ENCODE peak calls at places on chromosomes 12 and 14, in eight cellular contexts. One of them, this sample, is unnamed. For H3K9me3, the result is how much of the 10 kb centered on the place peaks cover.

GRCh38 chr12:120495189-120495722 is 657 bp upstream of the DYNLL1 start:
- DNase-seq in mammary epithelial cell: peak
- DNase-seq in suprapubic skin: no peak
- DNase-seq in fibroblast of lung: no peak
- DNase-seq in colonic mucosa: no peak
- DNase-seq in H1: peak
- DNase-seq in right atrium auricular region: no peak
- DNase-seq in heart left ventricle: peak
- DNase-seq in this sample: no peak

GRCh38 chr12:51666696-51667095 is 75.7 kb downstream of the SCN8A start:
- DNase-seq in H1: no peak
- DNase-seq in colonic mucosa: no peak
- DNase-seq in fibroblast of lung: no peak
- DNase-seq in heart left ventricle: no peak
- DNase-seq in mammary epithelial cell: no peak
- DNase-seq in right atrium auricular region: no peak
- DNase-seq in suprapubic skin: no peak
- DNase-seq in this sample: no peak

GRCh38 chr12:68176252-68176651 is 16.7 kb upstream of the IFNG start:
- DNase-seq in fibroblast of lung: no peak
- DNase-seq in right atrium auricular region: no peak
- DNase-seq in H1: no peak
- DNase-seq in heart left ventricle: no peak
- DNase-seq in mammary epithelial cell: peak
- DNase-seq in suprapubic skin: no peak
- DNase-seq in colonic mucosa: no peak
- DNase-seq in this sample: no peak

GRCh38 chr12:124601699-124602098 is 34.3 kb upstream of the NCOR2 start:
- DNase-seq in suprapubic skin: no peak
- DNase-seq in mammary epithelial cell: no peak
- DNase-seq in H1: no peak
- DNase-seq in colonic mucosa: no peak
- DNase-seq in right atrium auricular region: no peak
- DNase-seq in fibroblast of lung: no peak
- DNase-seq in heart left ventricle: no peak
- DNase-seq in this sample: no peak

GRCh38 chr12:57261385-57261784 is 10.4 kb upstream of the STAC3 start:
- DNase-seq in colonic mucosa: no peak
- DNase-seq in fibroblast of lung: no peak
- DNase-seq in mammary epithelial cell: no peak
- DNase-seq in heart left ventricle: no peak
- DNase-seq in suprapubic skin: no peak
- DNase-seq in right atrium auricular region: no peak
- DNase-seq in H1: no peak
- DNase-seq in this sample: no peak

GRCh38 chr12:69569236-69569635 is 16.0 kb upstream of the CCT2 start:
- DNase-seq in H1: no peak
- DNase-seq in right atrium auricular region: no peak
- DNase-seq in heart left ventricle: no peak
- DNase-seq in colonic mucosa: no peak
- DNase-seq in mammary epithelial cell: peak
- DNase-seq in suprapubic skin: no peak
- DNase-seq in fibroblast of lung: no peak
- DNase-seq in this sample: no peak

GRCh38 chr12:3520168-3520567 is 29.2 kb downstream of the PRMT8 start:
- DNase-seq in fibroblast of lung: no peak
- DNase-seq in right atrium auricular region: no peak
- DNase-seq in mammary epithelial cell: no peak
- DNase-seq in heart left ventricle: peak
- DNase-seq in H1: no peak
- DNase-seq in colonic mucosa: peak
- DNase-seq in suprapubic skin: no peak
- DNase-seq in this sample: no peak

GRCh38 chr14:95533391-95533821 is 1.4 kb upstream of the GLRX5 start:
- DNase-seq in mammary epithelial cell: no peak
- DNase-seq in H1: no peak
- DNase-seq in heart left ventricle: no peak
- DNase-seq in suprapubic skin: peak
- DNase-seq in fibroblast of lung: peak
- DNase-seq in right atrium auricular region: no peak
- DNase-seq in colonic mucosa: no peak
- DNase-seq in this sample: no peak

GRCh38 chr14:51880810-51881580 is 20.6 kb downstream of the GNG2 start:
- DNase-seq in heart left ventricle: no peak
- DNase-seq in colonic mucosa: no peak
- DNase-seq in suprapubic skin: no peak
- DNase-seq in mammary epithelial cell: no peak
- DNase-seq in H1: no peak
- DNase-seq in right atrium auricular region: no peak
- DNase-seq in fibroblast of lung: no peak
- DNase-seq in this sample: no peak

GRCh38 chr12:26555139-26555538 is 277.9 kb downstream of the ITPR2 start:
- DNase-seq in fibroblast of lung: no peak
- DNase-seq in heart left ventricle: no peak
- DNase-seq in colonic mucosa: no peak
- DNase-seq in right atrium auricular region: no peak
- DNase-seq in H1: no peak
- DNase-seq in suprapubic skin: no peak
- DNase-seq in mammary epithelial cell: no peak
- DNase-seq in this sample: no peak

GRCh38 chr12:53231859-53232640 is at the start of gene RARG:
- DNase-seq in colonic mucosa: peak
- DNase-seq in heart left ventricle: peak
- DNase-seq in H1: peak
- DNase-seq in mammary epithelial cell: peak
- DNase-seq in suprapubic skin: peak
- DNase-seq in right atrium auricular region: peak
- DNase-seq in fibroblast of lung: peak
- DNase-seq in this sample: peak

GRCh38 chr14:58488550-58488949 is 61.0 kb downstream of the KIAA0586 start:
- DNase-seq in right atrium auricular region: no peak
- DNase-seq in H1: no peak
- DNase-seq in colonic mucosa: no peak
- DNase-seq in mammary epithelial cell: peak
- DNase-seq in fibroblast of lung: peak
- DNase-seq in heart left ventricle: no peak
- DNase-seq in suprapubic skin: no peak
- DNase-seq in this sample: no peak

GRCh38 chr12:57483466-57483865 is 3.8 kb upstream of the ARHGAP9 start:
- DNase-seq in suprapubic skin: no peak
- DNase-seq in mammary epithelial cell: no peak
- DNase-seq in fibroblast of lung: no peak
- DNase-seq in H1: no peak
- DNase-seq in heart left ventricle: no peak
- DNase-seq in right atrium auricular region: no peak
- DNase-seq in colonic mucosa: no peak
- DNase-seq in this sample: no peak

GRCh38 chr12:122423258-122424165 is 1.0 kb upstream of the CLIP1 start:
- DNase-seq in heart left ventricle: no peak
- DNase-seq in mammary epithelial cell: peak
- DNase-seq in suprapubic skin: no peak
- DNase-seq in right atrium auricular region: no peak
- DNase-seq in fibroblast of lung: peak
- DNase-seq in H1: peak
- DNase-seq in colonic mucosa: peak
- DNase-seq in this sample: no peak

GRCh38 chr12:24821691-24822090 is 127.2 kb downstream of the BCAT1 start:
- DNase-seq in right atrium auricular region: no peak
- DNase-seq in heart left ventricle: no peak
- DNase-seq in fibroblast of lung: peak
- DNase-seq in mammary epithelial cell: peak
- DNase-seq in colonic mucosa: no peak
- DNase-seq in suprapubic skin: no peak
- DNase-seq in H1: no peak
- DNase-seq in this sample: no peak

GRCh38 chr12:117098361-117099217 is 627 bp downstream of the TESC start:
- DNase-seq in fibroblast of lung: no peak
- DNase-seq in colonic mucosa: no peak
- DNase-seq in mammary epithelial cell: no peak
- DNase-seq in H1: peak
- DNase-seq in suprapubic skin: no peak
- DNase-seq in heart left ventricle: no peak
- DNase-seq in right atrium auricular region: no peak
- DNase-seq in this sample: no peak

GRCh38 chr12:130606245-130606644 is 109.9 kb downstream of the RIMBP2 start:
- DNase-seq in H1: no peak
- DNase-seq in right atrium auricular region: no peak
- DNase-seq in suprapubic skin: no peak
- DNase-seq in colonic mucosa: no peak
- DNase-seq in mammary epithelial cell: no peak
- DNase-seq in heart left ventricle: no peak
- DNase-seq in fibroblast of lung: no peak
- DNase-seq in this sample: no peak

GRCh38 chr12:130609966-130610365 is 106.1 kb downstream of the RIMBP2 start:
- DNase-seq in right atrium auricular region: no peak
- DNase-seq in heart left ventricle: no peak
- DNase-seq in fibroblast of lung: no peak
- DNase-seq in suprapubic skin: no peak
- DNase-seq in mammary epithelial cell: no peak
- DNase-seq in colonic mucosa: no peak
- DNase-seq in H1: no peak
- DNase-seq in this sample: no peak

GRCh38 chr12:130611026-130611905 is 104.8 kb downstream of the RIMBP2 start:
- DNase-seq in mammary epithelial cell: no peak
- DNase-seq in right atrium auricular region: no peak
- DNase-seq in heart left ventricle: no peak
- DNase-seq in suprapubic skin: no peak
- DNase-seq in colonic mucosa: no peak
- DNase-seq in H1: no peak
- DNase-seq in fibroblast of lung: no peak
- DNase-seq in this sample: no peak

GRCh38 chr12:130603566-130603965 is 112.5 kb downstream of the RIMBP2 start:
- DNase-seq in right atrium auricular region: no peak
- DNase-seq in suprapubic skin: peak
- DNase-seq in H1: no peak
- DNase-seq in colonic mucosa: no peak
- DNase-seq in heart left ventricle: no peak
- DNase-seq in mammary epithelial cell: no peak
- DNase-seq in fibroblast of lung: no peak
- DNase-seq in this sample: no peak

GRCh38 chr12:130608132-130608531 is 108.0 kb downstream of the RIMBP2 start:
- DNase-seq in H1: no peak
- DNase-seq in colonic mucosa: no peak
- DNase-seq in suprapubic skin: no peak
- DNase-seq in heart left ventricle: no peak
- DNase-seq in fibroblast of lung: no peak
- DNase-seq in right atrium auricular region: no peak
- DNase-seq in mammary epithelial cell: no peak
- DNase-seq in this sample: no peak
- H3K9me3 ChIP-seq in H1: under half
- H3K9me3 ChIP-seq in colonic mucosa: under half
- H3K9me3 ChIP-seq in suprapubic skin: under half
- H3K9me3 ChIP-seq in heart left ventricle: under half
- H3K9me3 ChIP-seq in fibroblast of lung: under half
- H3K9me3 ChIP-seq in right atrium auricular region: under half
- H3K9me3 ChIP-seq in mammary epithelial cell: under half
- H3K9me3 ChIP-seq in this sample: under half

DNA sequence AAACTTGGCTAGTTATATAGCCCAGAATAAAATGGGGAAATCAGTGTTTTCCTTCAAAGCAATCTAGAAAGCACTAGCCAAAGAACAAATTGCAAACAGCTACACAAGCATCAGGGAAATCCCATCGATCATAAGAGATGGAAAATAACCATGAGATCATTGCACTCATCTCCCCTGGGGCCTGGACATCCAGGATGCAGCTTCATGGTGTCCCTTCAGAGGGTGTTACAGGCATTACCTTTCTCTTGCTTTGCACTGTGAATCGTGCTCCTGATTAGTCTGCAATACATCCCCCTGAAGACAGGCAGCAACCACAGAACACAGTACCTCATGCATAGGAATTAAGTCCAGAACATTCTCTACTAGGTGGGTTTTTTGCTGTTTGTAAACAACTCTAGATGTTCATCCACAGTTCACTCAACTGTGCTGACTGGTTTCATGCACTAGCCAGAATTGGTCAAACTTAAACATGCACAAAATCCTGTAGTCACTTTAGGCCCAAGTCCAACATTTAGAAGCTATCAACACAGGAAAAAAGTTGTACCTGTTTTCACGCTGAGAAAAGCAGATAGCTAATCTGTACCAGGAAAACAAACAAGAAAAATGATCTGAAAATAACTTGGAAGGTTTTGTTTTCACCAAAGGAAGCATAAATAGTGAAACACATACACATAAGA is 120.1 kb downstream of the ZFP36L1 start:
- DNase-seq in mammary epithelial cell: no peak
- DNase-seq in heart left ventricle: no peak
- DNase-seq in colonic mucosa: no peak
- DNase-seq in H1: no peak
- DNase-seq in right atrium auricular region: no peak
- DNase-seq in fibroblast of lung: no peak
- DNase-seq in suprapubic skin: no peak
- DNase-seq in this sample: no peak
- H3K9me3 ChIP-seq in mammary epithelial cell: under half
- H3K9me3 ChIP-seq in heart left ventricle: under half
- H3K9me3 ChIP-seq in colonic mucosa: under half
- H3K9me3 ChIP-seq in H1: under half
- H3K9me3 ChIP-seq in right atrium auricular region: under half
- H3K9me3 ChIP-seq in fibroblast of lung: under half
- H3K9me3 ChIP-seq in suprapubic skin: under half
- H3K9me3 ChIP-seq in this sample: under half

DNA sequence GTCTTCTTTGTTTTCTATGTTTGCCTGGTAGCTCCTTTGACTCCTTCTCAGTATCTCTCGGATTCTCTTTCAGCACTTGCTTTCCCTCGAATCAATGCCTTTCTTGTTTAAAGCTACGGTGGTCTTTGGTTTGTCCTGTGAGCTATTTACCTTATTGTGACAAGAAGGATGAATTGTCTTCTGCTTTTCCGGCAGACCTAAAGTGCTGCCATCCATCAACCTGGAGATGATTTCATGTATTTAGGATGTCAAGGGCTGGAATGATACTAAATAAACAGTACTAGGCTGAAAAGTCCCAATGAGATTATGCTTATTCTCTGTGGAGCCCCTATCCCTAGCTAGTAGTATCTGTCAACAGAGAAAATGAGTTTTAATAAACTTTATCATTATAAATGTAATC is 541.6 kb downstream of the NOVA1 start:
- DNase-seq in fibroblast of lung: no peak
- DNase-seq in H1: no peak
- DNase-seq in colonic mucosa: no peak
- DNase-seq in mammary epithelial cell: no peak
- DNase-seq in right atrium auricular region: no peak
- DNase-seq in heart left ventricle: no peak
- DNase-seq in suprapubic skin: no peak
- DNase-seq in this sample: no peak
- H3K9me3 ChIP-seq in fibroblast of lung: under half
- H3K9me3 ChIP-seq in H1: under half
- H3K9me3 ChIP-seq in colonic mucosa: under half
- H3K9me3 ChIP-seq in mammary epithelial cell: under half
- H3K9me3 ChIP-seq in right atrium auricular region: under half
- H3K9me3 ChIP-seq in heart left ventricle: under half
- H3K9me3 ChIP-seq in suprapubic skin: under half
- H3K9me3 ChIP-seq in this sample: under half

DNA sequence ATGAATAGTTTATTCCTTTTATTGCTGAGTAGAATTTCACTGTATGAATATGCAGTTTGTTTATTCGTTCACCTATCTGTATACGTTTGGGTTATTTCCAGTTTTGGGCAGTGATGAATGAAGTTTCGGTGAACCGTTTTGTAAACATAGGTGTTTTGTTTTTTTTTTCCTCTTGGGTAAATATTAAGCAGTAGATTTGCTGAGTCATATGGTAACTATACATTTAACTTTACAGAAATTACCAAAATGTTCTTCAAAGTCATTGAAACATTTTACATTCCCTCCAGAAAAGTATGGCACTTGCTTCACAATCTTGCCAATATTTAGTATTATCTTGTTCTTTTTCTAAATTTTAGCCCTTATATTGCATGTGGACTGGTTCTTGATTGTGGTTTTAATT is 3.8 kb upstream of the ABCC9 start:
- DNase-seq in colonic mucosa: no peak
- DNase-seq in fibroblast of lung: no peak
- DNase-seq in heart left ventricle: no peak
- DNase-seq in suprapubic skin: no peak
- DNase-seq in H1: no peak
- DNase-seq in mammary epithelial cell: no peak
- DNase-seq in right atrium auricular region: no peak
- DNase-seq in this sample: no peak
- H3K9me3 ChIP-seq in colonic mucosa: under half
- H3K9me3 ChIP-seq in fibroblast of lung: under half
- H3K9me3 ChIP-seq in heart left ventricle: under half
- H3K9me3 ChIP-seq in suprapubic skin: under half
- H3K9me3 ChIP-seq in H1: under half
- H3K9me3 ChIP-seq in mammary epithelial cell: under half
- H3K9me3 ChIP-seq in right atrium auricular region: under half
- H3K9me3 ChIP-seq in this sample: under half

This sample was measured in T-helper 17 cell.